ENCODE peak calls at places on chromosomes 11 and 22, in four cellular contexts. A is fibroblast of pulmonary artery, B is GM13977, R is HT1080. V is an unnamed sample.

GRCh38 chr11:8108430-8108829 is 27.4 kb downstream of the TUB start:
- DNase-seq in A (no peak), R (no peak), B (no peak), V (no peak)

GRCh38 chr11:116499396-116500001 is 273.3 kb downstream of the BUD13 start:
- DNase-seq in B (peak; percentile 86), A (peak; percentile 41), R (peak; percentile 48), V (peak; percentile 22)

GRCh38 chr11:62958547-62959071 is 26.2 kb downstream of the SLC22A6 start:
- DNase-seq in R (peak; percentile 38), A (peak; percentile 30), B (no peak), V (peak; percentile 21)

GRCh38 chr11:102921587-102922220 is 33.8 kb downstream of the MMP13 start:
- DNase-seq in B (no peak), R (no peak), A (no peak), V (no peak)

GRCh38 chr11:112564228-112564955 is 303.7 kb upstream of the PLET1 start:
- DNase-seq in R (peak; percentile 48), B (no peak), A (peak; percentile 60), V (peak; percentile 79)

GRCh38 chr22:29172216-29172615 is 33.5 kb upstream of the EMID1 start:
- DNase-seq in R (no peak), A (no peak), B (no peak), V (no peak)

GRCh38 chr11:12433571-12434061 is 56.2 kb downstream of the PARVA start:
- DNase-seq in A (peak; percentile 80), R (no peak), B (no peak), V (peak; percentile 98)

GRCh38 chr11:110919241-110919893 is 207.1 kb upstream of the ARHGAP20 start:
- DNase-seq in A (no peak), R (no peak), B (no peak), V (no peak)

GRCh38 chr22:36332623-36333331 is 55.0 kb downstream of the MYH9 start:
- DNase-seq in A (peak; percentile 73), R (peak; percentile 97), B (peak; percentile 79), V (peak; percentile 83)

GRCh38 chr11:90468923-90469322 is 246.1 kb upstream of the CHORDC1 start:
- DNase-seq in A (peak; percentile 1), R (peak; percentile 54), B (no peak), V (no peak)

GRCh38 chr11:6387811-6388599 is 2.3 kb upstream of the SMPD1 start:
- DNase-seq in R (no peak), B (no peak), A (peak; percentile 41), V (peak; percentile 51)

GRCh38 chr22:27125539-27125938 is 468.2 kb downstream of the MIAT start:
- DNase-seq in R (no peak), A (no peak), B (no peak), V (no peak)

GRCh38 chr11:122778148-122778547 is 60.2 kb upstream of the CRTAM start:
- DNase-seq in B (no peak), R (peak; percentile 90), A (peak; percentile 41), V (peak; percentile 65)

GRCh38 chr11:92739020-92739419 is 230.4 kb upstream of the MTNR1B start:
- DNase-seq in B (no peak), A (peak; percentile 58), R (no peak), V (peak; percentile 29)

GRCh38 chr11:67648796-67649613 is 1.5 kb downstream of the ACY3 start:
- DNase-seq in B (no peak), R (no peak), A (no peak), V (no peak)

GRCh38 chr11:130580372-130580771 is 131.9 kb downstream of the ADAMTS15 start:
- DNase-seq in A (peak; percentile 91), B (no peak), R (peak; percentile 97), V (peak; percentile 84)

GRCh38 chr11:125250316-125250870 is 85.8 kb downstream of the PKNOX2 start:
- DNase-seq in R (no peak), A (no peak), B (no peak), V (no peak)

GRCh38 chr11:27174026-27174425 is 133.4 kb downstream of the BBOX1 start:
- DNase-seq in B (no peak), R (no peak), A (no peak), V (no peak)

GRCh38 chr11:62934496-62934785 is 13.3 kb upstream of the CHRM1 start:
- DNase-seq in R (no peak), B (no peak), A (no peak), V (no peak)

GRCh38 chr11:20162824-20163777 is 2.8 kb upstream of the DBX1 start:
- DNase-seq in A (peak; percentile 24), B (peak; percentile 19), R (no peak), V (peak; percentile 18)

GRCh38 chr11:113664981-113665710 is 41.0 kb downstream of the TMPRSS5 start:
- DNase-seq in B (no peak), A (no peak), R (no peak), V (no peak)

GRCh38 chr22:20019661-20020532 is 1.0 kb upstream of the TANGO2 start:
- DNase-seq in A (no peak), R (no peak), B (no peak), V (no peak)

GRCh38 chr11:77080643-77081210 is 14.0 kb downstream of the CAPN5 start:
- DNase-seq in B (no peak), A (peak; percentile 28), R (peak; percentile 40), V (peak; percentile 51)

GRCh38 chr11:129224538-129224937 is 32.4 kb upstream of the ARHGAP32 start:
- DNase-seq in B (no peak), R (no peak), A (no peak), V (no peak)

GRCh38 chr11:108007819-108008218 is 879 bp upstream of the CUL5 start:
- DNase-seq in B (no peak), R (no peak), A (no peak), V (no peak)

GRCh38 chr22:39204216-39204615 is 40.6 kb downstream of the PDGFB start:
- DNase-seq in R (no peak), B (no peak), A (no peak), V (no peak)

GRCh38 chr11:4607111-4607510 is 920 bp downstream of the TRIM68 start:
- DNase-seq in R (no peak), A (peak; percentile 29), B (no peak), V (peak; percentile 7)

GRCh38 chr22:33860386-33860785 is 59.9 kb downstream of the LARGE1 start:
- DNase-seq in A (no peak), B (no peak), R (no peak), V (no peak)

GRCh38 chr11:58829736-58830135 is 14.8 kb downstream of the GLYATL2 start:
- DNase-seq in B (no peak), A (peak; percentile 5), R (peak; percentile 78), V (peak; percentile 78)

GRCh38 chr11:7536102-7536501 is 22.3 kb downstream of the PPFIBP2 start:
- DNase-seq in R (no peak), A (no peak), B (no peak), V (no peak)

GRCh38 chr22:38741166-38741565 is 14.6 kb downstream of the SUN2 start:
- DNase-seq in R (no peak), A (no peak), B (no peak), V (no peak)

GRCh38 chr11:115871161-115871750 is 367.0 kb upstream of the CADM1 start:
- DNase-seq in B (no peak), A (no peak), R (no peak), V (no peak)

GRCh38 chr11:114448749-114449484 is 9.7 kb downstream of the REXO2 start:
- DNase-seq in A (no peak), B (no peak), R (no peak), V (peak; percentile 54)

V was measured in IMR-90.